ENCODE peak calls at places on chromosome 1, in seven cellular contexts. One of them, this sample, is unnamed.

GRCh38 chr1:61005572-61006386 is 76.6 kb upstream of the NFIA start:
- DNase-seq in PC-3: no peak
- DNase-seq in breast epithelium: no peak
- DNase-seq in heart right ventricle: no peak
- DNase-seq in GM23338: peak; percentile 70
- DNase-seq in BE2C: no peak
- DNase-seq in right atrium auricular region: no peak
- DNase-seq in this sample: no peak

GRCh38 chr1:227273557-227273956 is 44.7 kb downstream of the CDC42BPA start:
- DNase-seq in GM23338: peak; percentile 85
- DNase-seq in PC-3: peak; percentile 84
- DNase-seq in heart right ventricle: no peak
- DNase-seq in BE2C: no peak
- DNase-seq in breast epithelium: no peak
- DNase-seq in right atrium auricular region: no peak
- DNase-seq in this sample: no peak

GRCh38 chr1:165828103-165828558 is 717 bp downstream of the UCK2 start:
- DNase-seq in breast epithelium: no peak
- DNase-seq in BE2C: peak; percentile 62
- DNase-seq in GM23338: peak; percentile 54
- DNase-seq in right atrium auricular region: no peak
- DNase-seq in heart right ventricle: peak; percentile 37
- DNase-seq in PC-3: peak; percentile 55
- DNase-seq in this sample: no peak

GRCh38 chr1:89987170-89987819 is 7.6 kb upstream of the ZNF326 start:
- DNase-seq in GM23338: peak; percentile 85
- DNase-seq in BE2C: peak; percentile 27
- DNase-seq in breast epithelium: no peak
- DNase-seq in right atrium auricular region: no peak
- DNase-seq in heart right ventricle: no peak
- DNase-seq in PC-3: peak; percentile 88
- DNase-seq in this sample: no peak

GRCh38 chr1:182998482-182998881 is 24.7 kb upstream of the LAMC1 start:
- DNase-seq in heart right ventricle: no peak
- DNase-seq in BE2C: no peak
- DNase-seq in PC-3: no peak
- DNase-seq in right atrium auricular region: no peak
- DNase-seq in breast epithelium: no peak
- DNase-seq in GM23338: no peak
- DNase-seq in this sample: no peak

GRCh38 chr1:35958558-35958957 is 27.7 kb downstream of the AGO3 start:
- DNase-seq in BE2C: no peak
- DNase-seq in heart right ventricle: no peak
- DNase-seq in breast epithelium: no peak
- DNase-seq in GM23338: no peak
- DNase-seq in right atrium auricular region: no peak
- DNase-seq in PC-3: no peak
- DNase-seq in this sample: no peak

GRCh38 chr1:17877896-17878295 is 122.8 kb downstream of the ACTL8 start:
- DNase-seq in right atrium auricular region: no peak
- DNase-seq in PC-3: no peak
- DNase-seq in GM23338: no peak
- DNase-seq in heart right ventricle: no peak
- DNase-seq in BE2C: no peak
- DNase-seq in breast epithelium: peak; percentile 7
- DNase-seq in this sample: no peak

GRCh38 chr1:16233431-16233830 is 3.6 kb downstream of the CPLANE2 start:
- DNase-seq in right atrium auricular region: no peak
- DNase-seq in breast epithelium: no peak
- DNase-seq in PC-3: no peak
- DNase-seq in heart right ventricle: no peak
- DNase-seq in BE2C: no peak
- DNase-seq in GM23338: no peak
- DNase-seq in this sample: no peak

GRCh38 chr1:208600456-208600855 is 356.3 kb upstream of the PLXNA2 start:
- DNase-seq in PC-3: no peak
- DNase-seq in breast epithelium: no peak
- DNase-seq in heart right ventricle: no peak
- DNase-seq in right atrium auricular region: no peak
- DNase-seq in GM23338: no peak
- DNase-seq in BE2C: no peak
- DNase-seq in this sample: peak; percentile 68

GRCh38 chr1:212915245-212916091 is 34.9 kb upstream of the VASH2 start:
- DNase-seq in PC-3: peak; percentile 29
- DNase-seq in GM23338: peak; percentile 83
- DNase-seq in breast epithelium: no peak
- DNase-seq in right atrium auricular region: peak; percentile 83
- DNase-seq in heart right ventricle: no peak
- DNase-seq in BE2C: peak; percentile 76
- DNase-seq in this sample: no peak

GRCh38 chr1:58548381-58548780 is 1.9 kb upstream of the OMA1 start:
- DNase-seq in GM23338: no peak
- DNase-seq in breast epithelium: no peak
- DNase-seq in PC-3: no peak
- DNase-seq in right atrium auricular region: no peak
- DNase-seq in heart right ventricle: no peak
- DNase-seq in BE2C: no peak
- DNase-seq in this sample: no peak

GRCh38 chr1:99650773-99651437 is 5.0 kb downstream of the PALMD start:
- DNase-seq in right atrium auricular region: no peak
- DNase-seq in breast epithelium: no peak
- DNase-seq in PC-3: no peak
- DNase-seq in BE2C: no peak
- DNase-seq in heart right ventricle: no peak
- DNase-seq in GM23338: peak; percentile 53
- DNase-seq in this sample: no peak

GRCh38 chr1:48947761-48948537 is 171.3 kb upstream of the BEND5 start:
- DNase-seq in heart right ventricle: no peak
- DNase-seq in breast epithelium: no peak
- DNase-seq in GM23338: peak; percentile 16
- DNase-seq in PC-3: no peak
- DNase-seq in BE2C: peak; percentile 7
- DNase-seq in right atrium auricular region: no peak
- DNase-seq in this sample: no peak

GRCh38 chr1:201517631-201518030 is 10.7 kb upstream of the CSRP1 start:
- DNase-seq in breast epithelium: no peak
- DNase-seq in heart right ventricle: no peak
- DNase-seq in PC-3: peak; percentile 80
- DNase-seq in right atrium auricular region: no peak
- DNase-seq in GM23338: no peak
- DNase-seq in BE2C: no peak
- DNase-seq in this sample: no peak

GRCh38 chr1:7473223-7474142 is 297.6 kb upstream of the VAMP3 start:
- DNase-seq in right atrium auricular region: no peak
- DNase-seq in GM23338: no peak
- DNase-seq in breast epithelium: no peak
- DNase-seq in heart right ventricle: no peak
- DNase-seq in PC-3: no peak
- DNase-seq in BE2C: no peak
- DNase-seq in this sample: no peak

GRCh38 chr1:25738507-25738906 is 61.5 kb upstream of the SELENON start:
- DNase-seq in right atrium auricular region: no peak
- DNase-seq in heart right ventricle: no peak
- DNase-seq in breast epithelium: peak; percentile 17
- DNase-seq in PC-3: no peak
- DNase-seq in BE2C: no peak
- DNase-seq in GM23338: no peak
- DNase-seq in this sample: no peak

GRCh38 chr1:232943679-232944252 is 6.6 kb upstream of the NTPCR start:
- DNase-seq in BE2C: no peak
- DNase-seq in GM23338: no peak
- DNase-seq in breast epithelium: no peak
- DNase-seq in heart right ventricle: no peak
- DNase-seq in right atrium auricular region: no peak
- DNase-seq in PC-3: no peak
- DNase-seq in this sample: peak; percentile 53

GRCh38 chr1:204336642-204337041 is 23.1 kb downstream of the PLEKHA6 start:
- DNase-seq in GM23338: peak; percentile 52
- DNase-seq in right atrium auricular region: no peak
- DNase-seq in PC-3: no peak
- DNase-seq in breast epithelium: no peak
- DNase-seq in heart right ventricle: no peak
- DNase-seq in BE2C: no peak
- DNase-seq in this sample: no peak

GRCh38 chr1:29711582-29712274 is 475.4 kb downstream of the PTPRU start:
- DNase-seq in GM23338: no peak
- DNase-seq in BE2C: no peak
- DNase-seq in heart right ventricle: no peak
- DNase-seq in right atrium auricular region: no peak
- DNase-seq in breast epithelium: no peak
- DNase-seq in PC-3: peak; percentile 84
- DNase-seq in this sample: no peak

GRCh38 chr1:240091614-240092300 is at the start of gene FMN2:
- DNase-seq in BE2C: peak; percentile 74
- DNase-seq in heart right ventricle: no peak
- DNase-seq in right atrium auricular region: no peak
- DNase-seq in breast epithelium: no peak
- DNase-seq in GM23338: peak; percentile 78
- DNase-seq in PC-3: peak; percentile 75
- DNase-seq in this sample: no peak

DNA sequence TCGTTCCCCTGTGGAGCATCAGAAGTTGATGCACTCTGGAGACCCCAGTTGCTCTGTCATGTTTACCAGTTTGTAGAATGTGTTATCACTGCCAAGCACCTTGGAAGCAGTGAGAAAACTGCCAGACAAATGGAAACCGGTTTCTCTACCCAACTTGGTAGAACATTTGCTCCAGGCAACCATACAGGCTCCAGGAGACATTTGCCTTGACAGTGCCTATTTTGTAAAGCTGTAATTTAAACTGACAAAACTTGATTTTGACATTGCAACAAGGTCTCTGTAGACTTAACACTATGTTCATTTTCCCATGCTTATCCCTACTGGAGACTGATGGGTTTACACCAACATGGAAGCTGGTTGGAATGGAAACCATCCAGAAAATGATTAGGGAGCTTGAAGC is 97.6 kb downstream of the ROR1 start:
- DNase-seq in GM23338: no peak
- DNase-seq in breast epithelium: no peak
- DNase-seq in heart right ventricle: no peak
- DNase-seq in BE2C: no peak
- DNase-seq in right atrium auricular region: no peak
- DNase-seq in PC-3: no peak
- DNase-seq in this sample: no peak
- H3K4me1 ChIP-seq in GM23338: peaks cover 50% of the 10 kb centered on the region
- H3K4me1 ChIP-seq in breast epithelium: no peaks in the 10 kb centered on the region
- H3K4me1 ChIP-seq in heart right ventricle: peaks cover 15% of the 10 kb centered on the region
- H3K4me1 ChIP-seq in BE2C: no peaks in the 10 kb centered on the region
- H3K4me1 ChIP-seq in right atrium auricular region: peaks cover 3% of the 10 kb centered on the region
- H3K4me1 ChIP-seq in PC-3: peaks cover 71% of the 10 kb centered on the region
- H3K4me1 ChIP-seq in this sample: peaks cover 25% of the 10 kb centered on the region

GRCh38 chr1:155974208-155975165 is 3.9 kb downstream of the ARHGEF2 start:
- DNase-seq in breast epithelium: no peak
- DNase-seq in BE2C: no peak
- DNase-seq in right atrium auricular region: no peak
- DNase-seq in heart right ventricle: no peak
- DNase-seq in PC-3: no peak
- DNase-seq in GM23338: no peak
- DNase-seq in this sample: no peak
- H3K4me1 ChIP-seq in breast epithelium: peaks cover 12% of the 10 kb centered on the region
- H3K4me1 ChIP-seq in BE2C: peaks cover 3% of the 10 kb centered on the region
- H3K4me1 ChIP-seq in right atrium auricular region: peaks cover 89% of the 10 kb centered on the region
- H3K4me1 ChIP-seq in heart right ventricle: peaks cover 82% of the 10 kb centered on the region
- H3K4me1 ChIP-seq in PC-3: peaks cover 50% of the 10 kb centered on the region
- H3K4me1 ChIP-seq in GM23338: peaks cover 66% of the 10 kb centered on the region
- H3K4me1 ChIP-seq in this sample: peaks cover 90% of the 10 kb centered on the region

GRCh38 chr1:93599479-93599878 is 82.2 kb downstream of the BCAR3 start:
- DNase-seq in BE2C: no peak
- DNase-seq in GM23338: no peak
- DNase-seq in right atrium auricular region: no peak
- DNase-seq in heart right ventricle: no peak
- DNase-seq in PC-3: no peak
- DNase-seq in breast epithelium: no peak
- DNase-seq in this sample: no peak
- H3K4me1 ChIP-seq in BE2C: peaks cover 30% of the 10 kb centered on the region
- H3K4me1 ChIP-seq in GM23338: peaks cover 24% of the 10 kb centered on the region
- H3K4me1 ChIP-seq in right atrium auricular region: peaks cover 59% of the 10 kb centered on the region
- H3K4me1 ChIP-seq in heart right ventricle: peaks cover 98% of the 10 kb centered on the region
- H3K4me1 ChIP-seq in PC-3: peaks cover 6% of the 10 kb centered on the region
- H3K4me1 ChIP-seq in breast epithelium: peaks cover under 1% of the 10 kb centered on the region
- H3K4me1 ChIP-seq in this sample: peaks cover 59% of the 10 kb centered on the region

GRCh38 chr1:159957824-159958268 is 3.8 kb upstream of the SLAMF9 start:
- DNase-seq in PC-3: no peak
- DNase-seq in breast epithelium: no peak
- DNase-seq in heart right ventricle: no peak
- DNase-seq in right atrium auricular region: no peak
- DNase-seq in GM23338: no peak
- DNase-seq in BE2C: no peak
- DNase-seq in this sample: no peak
- H3K4me1 ChIP-seq in PC-3: peaks cover 38% of the 10 kb centered on the region
- H3K4me1 ChIP-seq in breast epithelium: no peaks in the 10 kb centered on the region
- H3K4me1 ChIP-seq in heart right ventricle: no peaks in the 10 kb centered on the region
- H3K4me1 ChIP-seq in right atrium auricular region: peaks cover 3% of the 10 kb centered on the region
- H3K4me1 ChIP-seq in GM23338: no peaks in the 10 kb centered on the region
- H3K4me1 ChIP-seq in BE2C: no peaks in the 10 kb centered on the region
- H3K4me1 ChIP-seq in this sample: peaks cover 6% of the 10 kb centered on the region

DNA sequence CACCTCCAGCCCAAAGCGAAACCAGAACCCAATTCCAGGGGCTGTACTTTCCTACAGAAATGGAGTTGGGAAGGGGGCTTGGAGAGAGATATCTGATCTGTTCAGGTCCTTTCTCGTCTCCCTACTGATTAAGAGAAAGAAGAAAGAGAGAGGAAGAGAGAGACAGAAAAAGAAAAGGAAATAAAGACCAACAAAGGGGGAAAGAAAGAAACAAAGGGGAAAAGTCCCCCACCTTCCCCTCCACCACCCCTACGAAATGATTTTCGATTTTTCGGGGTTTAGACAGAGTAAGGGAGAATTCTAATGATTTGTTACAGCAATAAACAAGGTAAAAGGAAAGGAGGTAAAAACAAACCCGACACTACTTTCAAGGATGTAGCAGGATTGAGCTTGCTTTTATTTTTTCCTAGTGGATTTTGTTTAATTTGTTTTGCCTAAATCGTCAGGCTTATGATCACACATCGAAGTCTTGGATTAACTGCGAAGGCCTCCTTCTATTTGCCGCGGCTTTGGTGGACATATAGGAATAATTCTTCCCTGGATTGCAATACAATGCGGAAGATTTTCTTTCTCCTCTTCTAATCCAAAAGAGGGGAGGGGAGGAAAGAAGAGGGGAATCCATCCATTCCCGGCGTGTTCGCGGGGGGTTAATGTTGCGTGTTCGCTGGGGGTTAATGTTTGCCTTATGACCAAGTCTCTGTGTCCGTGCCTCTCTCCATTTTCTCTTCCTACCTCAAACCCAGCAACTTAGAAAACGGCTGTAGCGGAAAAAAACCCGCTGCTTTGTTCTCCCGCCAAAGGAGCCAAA is 1.9 kb downstream of the TAL1 start:
- DNase-seq in right atrium auricular region: no peak
- DNase-seq in heart right ventricle: no peak
- DNase-seq in BE2C: no peak
- DNase-seq in PC-3: no peak
- DNase-seq in GM23338: peak; percentile 11
- DNase-seq in breast epithelium: no peak
- DNase-seq in this sample: no peak
- H3K4me1 ChIP-seq in right atrium auricular region: peaks cover 54% of the 10 kb centered on the region
- H3K4me1 ChIP-seq in heart right ventricle: peaks cover 41% of the 10 kb centered on the region
- H3K4me1 ChIP-seq in BE2C: no peaks in the 10 kb centered on the region
- H3K4me1 ChIP-seq in PC-3: no peaks in the 10 kb centered on the region
- H3K4me1 ChIP-seq in GM23338: peaks cover 67% of the 10 kb centered on the region
- H3K4me1 ChIP-seq in breast epithelium: no peaks in the 10 kb centered on the region
- H3K4me1 ChIP-seq in this sample: peaks cover 27% of the 10 kb centered on the region

This sample was measured in esophagus muscularis mucosa.